ENCODE peak calls at places on chromosomes 6 and 20, in six cellular contexts. Q, R, C, G, T and X are unnamed samples.

GRCh38 chr20:53658327-53658726 is 64.7 kb upstream of the ZNF217 start:
- DNase-seq in C (no peak), Q (no peak), R (no peak), G (peak), T (no peak), X (no peak)

GRCh38 chr6:18244251-18244650 is 20.1 kb downstream of the DEK start:
- DNase-seq in G (no peak), R (no peak), C (no peak), Q (no peak), T (no peak), X (no peak)

GRCh38 chr6:90326404-90327057 is 29.9 kb upstream of the BACH2 start:
- DNase-seq in G (no peak), C (no peak), Q (no peak), T (no peak), R (no peak), X (no peak)

GRCh38 chr6:157381631-157382621 is 936 bp downstream of the ZDHHC14 start:
- DNase-seq in T (peak), R (peak), G (peak), Q (no peak), C (peak), X (peak)

GRCh38 chr6:7324520-7324919 is 11.5 kb upstream of the SSR1 start:
- DNase-seq in T (no peak), C (no peak), G (peak), R (no peak), Q (no peak), X (no peak)

GRCh38 chr6:77231438-77232305 is 231.6 kb downstream of the HTR1B start:
- DNase-seq in T (peak), G (no peak), C (no peak), Q (no peak), R (peak), X (peak)

GRCh38 chr6:156801712-156802111 is 24.5 kb downstream of the ARID1B start:
- DNase-seq in R (no peak), C (no peak), T (no peak), G (no peak), Q (no peak), X (no peak)

GRCh38 chr6:41442800-41443501 is 103.2 kb upstream of the FOXP4 start:
- DNase-seq in R (peak), C (peak), Q (peak), T (peak), G (no peak), X (peak)

GRCh38 chr6:89295981-89296380 is 19.1 kb downstream of the GABRR2 start:
- DNase-seq in G (no peak), Q (no peak), R (no peak), C (no peak), T (no peak), X (no peak)

GRCh38 chr6:15026832-15027231 is 219.0 kb upstream of the JARID2 start:
- DNase-seq in T (peak), G (peak), R (no peak), C (no peak), Q (no peak), X (peak)

GRCh38 chr6:3260296-3260695 is 1.5 kb downstream of the PSMG4 start:
- DNase-seq in G (no peak), R (no peak), C (no peak), Q (no peak), T (no peak), X (no peak)

GRCh38 chr6:3258201-3258600 is 546 bp upstream of the PSMG4 start:
- DNase-seq in G (no peak), Q (no peak), R (no peak), C (no peak), T (no peak), X (no peak)

GRCh38 chr6:3258720-3259490 is at the start of gene PSMG4:
- DNase-seq in C (peak), G (peak), T (peak), Q (no peak), R (peak), X (peak)

GRCh38 chr6:3260772-3261517 is 2.2 kb downstream of the PSMG4 start:
- DNase-seq in G (no peak), C (no peak), T (no peak), Q (no peak), R (no peak), X (no peak)

DNA sequence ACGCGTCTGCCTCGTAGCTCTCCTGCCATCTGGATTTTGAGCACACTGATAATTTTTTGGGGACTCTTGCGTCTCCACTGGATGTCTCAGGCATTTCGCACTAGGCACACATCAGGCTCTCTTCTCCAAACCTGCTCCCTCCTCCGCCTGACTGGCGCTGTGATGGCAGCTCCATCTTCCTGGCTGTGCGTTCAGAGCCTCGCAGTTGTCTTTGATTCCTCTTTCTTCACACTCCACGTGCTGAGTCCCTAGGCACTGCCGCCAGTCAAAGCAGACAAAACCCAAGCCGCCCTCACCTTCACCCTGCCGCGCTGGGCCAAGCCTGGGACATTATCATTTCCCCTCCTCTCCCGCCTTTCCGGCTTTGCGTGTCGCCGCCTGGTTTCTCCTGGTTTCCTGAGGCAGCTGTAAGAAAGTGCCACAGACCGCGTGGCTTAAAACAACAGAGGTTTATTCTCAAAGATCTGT is 778 bp downstream of the PSMG4 start:
- DNase-seq in C (peak), G (peak), R (peak), Q (no peak), T (peak), X (peak)
- H3K18ac ChIP-seq in C (peak), G (peak), R (peak), Q (peak), T (peak), X (no peak)

GRCh38 chr6:133456934-133457333 is 215.8 kb downstream of the EYA4 start:
- DNase-seq in R (no peak), G (no peak), Q (no peak), C (no peak), T (no peak), X (no peak)

DNA sequence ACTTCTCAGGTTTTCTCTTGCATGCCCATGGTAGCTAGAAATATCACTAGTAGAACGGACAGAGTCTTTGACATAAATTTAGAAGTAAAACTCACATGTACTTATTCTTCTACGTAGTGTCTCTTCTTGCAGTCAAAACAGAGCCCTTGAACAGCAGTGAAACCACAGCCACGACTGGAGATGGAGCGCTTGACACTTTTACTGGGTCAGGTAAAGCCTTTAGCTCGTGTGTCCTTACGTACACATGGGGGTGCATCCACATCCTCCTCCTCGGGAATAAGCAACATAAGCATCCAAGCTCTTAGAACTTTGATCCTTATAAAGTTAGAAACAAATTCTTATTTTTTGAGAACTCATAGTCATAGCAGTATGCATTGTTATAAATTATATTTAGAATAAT is 215.3 kb downstream of the EYA4 start:
- DNase-seq in T (no peak), C (no peak), Q (no peak), R (no peak), G (no peak), X (no peak)
- H3K27ac ChIP-seq in T (no peak), C (no peak), Q (no peak), R (no peak), G (no peak), X (no peak)

DNA sequence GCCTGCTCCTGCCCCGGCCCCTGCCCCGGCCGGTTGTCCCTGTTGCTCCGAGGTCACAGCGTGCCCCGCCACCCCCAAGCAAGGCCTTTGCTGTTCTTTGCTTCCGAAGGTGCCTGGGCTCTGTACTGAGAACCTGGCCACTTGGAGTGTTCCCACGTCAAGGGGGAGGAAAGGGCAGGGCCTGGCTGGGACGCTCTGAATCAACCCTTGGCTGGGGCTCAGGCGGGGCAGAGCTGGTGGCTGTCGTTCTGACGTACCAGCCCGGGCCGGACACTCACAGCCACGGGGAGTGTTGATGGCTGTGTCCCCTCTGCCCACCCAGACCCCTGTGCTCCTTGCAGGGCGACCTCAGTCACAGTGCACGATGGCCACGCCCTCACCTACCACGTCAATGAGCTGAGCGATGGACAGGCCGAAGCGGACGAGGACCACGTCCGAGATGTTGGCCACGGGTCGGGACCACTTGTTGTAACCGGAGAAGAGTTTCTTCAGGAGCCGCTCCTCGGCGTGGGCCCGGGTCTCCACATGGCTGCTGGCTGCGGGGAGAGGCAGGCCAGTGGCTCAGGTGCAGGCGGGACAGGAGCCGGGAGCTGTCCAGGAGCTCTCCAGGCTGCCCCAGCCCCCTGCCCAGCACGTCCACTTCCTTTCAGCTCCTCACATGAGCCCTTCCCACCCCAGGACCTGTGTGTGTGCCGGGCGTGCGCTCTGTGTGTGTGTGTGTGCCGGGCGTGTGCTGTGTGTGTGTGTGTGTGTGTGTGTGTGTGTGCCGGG is 1.8 kb downstream of the CHRNA4 start:
- DNase-seq in Q (no peak), T (no peak), C (no peak), R (no peak), G (no peak), X (no peak)
- H3K18ac ChIP-seq in Q (no peak), T (no peak), C (no peak), R (no peak), G (no peak), X (no peak)

DNA sequence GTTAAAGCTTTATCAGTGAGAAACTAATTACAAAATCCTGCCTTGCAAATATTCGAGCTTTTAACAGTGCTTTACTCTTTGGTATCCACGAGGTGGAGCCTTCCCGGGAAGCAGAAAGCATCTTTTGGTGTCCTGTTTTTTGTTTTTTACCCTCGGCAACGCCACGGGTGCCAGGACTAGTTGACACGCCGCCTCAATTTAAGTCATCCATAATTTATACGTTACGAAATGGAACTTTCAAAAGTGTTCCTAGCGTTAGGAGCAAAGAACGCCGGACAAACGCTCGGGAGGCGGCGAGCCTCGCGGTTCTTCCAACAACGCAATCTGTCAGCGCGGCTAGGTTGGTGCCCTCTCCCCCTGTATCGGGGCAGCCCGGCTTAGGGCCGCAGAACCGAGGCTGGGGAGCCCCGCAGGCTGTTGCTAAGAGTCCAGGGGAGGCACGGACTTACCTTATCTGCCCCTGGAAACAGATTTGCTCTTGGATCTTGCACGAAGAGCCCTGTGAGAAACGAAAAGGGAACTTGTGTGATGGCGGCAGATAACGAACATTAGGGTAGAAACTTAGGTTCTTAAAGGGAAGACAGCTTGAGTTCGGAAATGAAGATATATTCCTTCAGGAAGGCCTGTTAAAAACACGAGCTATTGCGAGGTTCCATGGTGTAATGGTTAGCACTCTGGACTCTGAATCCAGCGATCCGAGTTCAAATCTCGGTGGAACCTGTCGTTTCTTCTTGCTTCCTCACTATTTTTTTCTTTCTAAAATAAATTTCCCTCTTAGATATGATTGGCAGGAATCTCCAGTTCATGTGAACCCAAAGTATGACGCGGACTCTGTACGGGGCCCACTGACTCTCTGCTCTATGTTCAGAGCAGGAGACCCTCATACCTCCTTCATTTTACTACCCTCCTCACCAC is 46.2 kb upstream of the ZNF184 start:
- DNase-seq in R (peak), Q (no peak), G (peak), T (peak), C (peak), X (peak)
- H3K27ac ChIP-seq in R (no peak), Q (no peak), G (peak), T (peak), C (no peak), X (peak)

DNA sequence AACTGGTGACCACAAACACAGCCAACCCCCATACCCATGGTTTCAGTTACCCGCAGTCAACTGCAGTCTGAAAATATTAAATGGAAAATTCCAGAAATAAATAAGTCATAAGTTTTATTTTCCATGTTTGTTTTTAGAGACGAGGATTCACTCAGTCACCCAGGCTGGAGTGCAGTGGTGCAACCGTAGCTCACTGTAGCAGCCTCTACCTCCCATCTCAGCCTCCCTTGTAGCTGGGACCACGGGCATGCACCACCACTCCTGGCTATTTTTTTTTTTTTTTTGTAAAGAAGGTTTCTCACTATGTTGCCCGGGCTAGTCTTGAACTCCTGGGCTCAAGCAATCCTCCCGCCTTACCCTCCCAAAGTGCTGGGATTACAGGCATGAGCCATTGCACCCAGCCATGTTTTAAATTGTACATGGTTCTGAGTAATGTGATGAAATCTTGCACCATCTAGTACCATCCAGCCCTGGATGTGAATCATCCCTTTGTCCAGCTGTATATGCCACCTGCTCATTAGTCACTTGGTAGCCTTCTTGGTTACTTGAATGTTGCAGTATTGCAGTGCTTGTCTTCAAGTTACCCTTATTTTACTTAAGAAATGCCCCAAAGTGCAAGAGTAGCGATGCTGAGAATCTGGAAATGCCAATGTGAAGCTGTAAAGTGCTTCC is 14.5 kb downstream of the CSNK2A1 start:
- DNase-seq in T (peak), R (peak), Q (no peak), G (peak), C (no peak), X (peak)
- H3K18ac ChIP-seq in T (no peak), R (no peak), Q (no peak), G (no peak), C (no peak), X (no peak)

GRCh38 chr6:127515794-127516675 is 3.1 kb downstream of the MTCL3 start:
- DNase-seq in Q (peak), G (peak), R (peak), T (peak), C (peak), X (peak)
- H3K27ac ChIP-seq in Q (no peak), G (no peak), R (peak), T (peak), C (no peak), X (peak)

GRCh38 chr20:25984933-25985332 is 288.3 kb upstream of the ZNF337 start:
- DNase-seq in R (no peak), Q (no peak), T (no peak), G (peak), C (no peak), X (peak)
- H3K18ac ChIP-seq in R (no peak), Q (no peak), T (no peak), G (no peak), C (no peak), X (no peak)

GRCh38 chr6:4348462-4349112 is 213.2 kb upstream of the ECI2 start:
- DNase-seq in T (peak), Q (no peak), R (no peak), C (no peak), G (no peak), X (peak)
- H3K27ac ChIP-seq in T (no peak), Q (no peak), R (no peak), C (no peak), G (no peak), X (no peak)

GRCh38 chr6:143784316-143784715 is 58.8 kb upstream of the LTV1 start:
- DNase-seq in G (no peak), C (no peak), T (no peak), R (no peak), Q (no peak), X (no peak)
- H3K18ac ChIP-seq in G (no peak), C (no peak), T (no peak), R (no peak), Q (no peak), X (no peak)

GRCh38 chr6:11411592-11411991 is 126.0 kb upstream of the TMEM170B start:
- DNase-seq in Q (no peak), T (no peak), R (no peak), G (no peak), C (no peak), X (no peak)
- H3K27ac ChIP-seq in Q (no peak), T (no peak), R (no peak), G (no peak), C (no peak), X (no peak)